ENCODE peak calls at places on chromosomes 2 and 18, in ten cellular contexts. One of them, this sample, is unnamed.

GRCh38 chr2:66494708-66495107 is 59.8 kb downstream of the MEIS1 start:
- DNase-seq in spleen: no peak
- DNase-seq in AG10803: peak
- DNase-seq in ovary: peak
- DNase-seq in AG04450: peak
- DNase-seq in lower lobe of right lung: no peak
- DNase-seq in astrocyte of the spinal cord: peak
- DNase-seq in HCT116: no peak
- DNase-seq in PC-3: peak
- DNase-seq in adrenal gland: peak
- DNase-seq in this sample: no peak

GRCh38 chr2:48126180-48126579 is 219.9 kb upstream of the FBXO11 start:
- DNase-seq in spleen: no peak
- DNase-seq in AG10803: peak
- DNase-seq in ovary: peak
- DNase-seq in AG04450: no peak
- DNase-seq in lower lobe of right lung: no peak
- DNase-seq in astrocyte of the spinal cord: no peak
- DNase-seq in HCT116: no peak
- DNase-seq in PC-3: no peak
- DNase-seq in adrenal gland: peak
- DNase-seq in this sample: no peak

GRCh38 chr18:33014060-33014796 is 241.4 kb upstream of the KLHL14 start:
- DNase-seq in spleen: no peak
- DNase-seq in AG10803: no peak
- DNase-seq in ovary: no peak
- DNase-seq in AG04450: no peak
- DNase-seq in lower lobe of right lung: no peak
- DNase-seq in astrocyte of the spinal cord: no peak
- DNase-seq in HCT116: no peak
- DNase-seq in PC-3: peak
- DNase-seq in adrenal gland: no peak
- DNase-seq in this sample: no peak

GRCh38 chr2:168354499-168354898 is 101.6 kb upstream of the CERS6 start:
- DNase-seq in spleen: no peak
- DNase-seq in AG10803: no peak
- DNase-seq in ovary: no peak
- DNase-seq in AG04450: no peak
- DNase-seq in lower lobe of right lung: no peak
- DNase-seq in astrocyte of the spinal cord: no peak
- DNase-seq in HCT116: no peak
- DNase-seq in PC-3: no peak
- DNase-seq in adrenal gland: no peak
- DNase-seq in this sample: no peak

GRCh38 chr2:134892282-134893054 is 26.2 kb upstream of the CCNT2 start:
- DNase-seq in spleen: no peak
- DNase-seq in AG10803: no peak
- DNase-seq in ovary: no peak
- DNase-seq in AG04450: no peak
- DNase-seq in lower lobe of right lung: no peak
- DNase-seq in astrocyte of the spinal cord: no peak
- DNase-seq in HCT116: no peak
- DNase-seq in PC-3: no peak
- DNase-seq in adrenal gland: no peak
- DNase-seq in this sample: no peak

GRCh38 chr2:71919701-71920100 is 228.0 kb downstream of the CYP26B1 start:
- DNase-seq in spleen: no peak
- DNase-seq in AG10803: no peak
- DNase-seq in ovary: no peak
- DNase-seq in AG04450: no peak
- DNase-seq in lower lobe of right lung: no peak
- DNase-seq in astrocyte of the spinal cord: no peak
- DNase-seq in HCT116: no peak
- DNase-seq in PC-3: no peak
- DNase-seq in adrenal gland: no peak
- DNase-seq in this sample: no peak

GRCh38 chr18:31206787-31207381 is 44.2 kb upstream of the DSC1 start:
- DNase-seq in spleen: no peak
- DNase-seq in AG10803: no peak
- DNase-seq in ovary: no peak
- DNase-seq in AG04450: no peak
- DNase-seq in lower lobe of right lung: peak
- DNase-seq in astrocyte of the spinal cord: peak
- DNase-seq in HCT116: peak
- DNase-seq in PC-3: peak
- DNase-seq in adrenal gland: peak
- DNase-seq in this sample: peak

GRCh38 chr18:23321996-23322395 is 131.1 kb upstream of the RIOK3 start:
- DNase-seq in spleen: no peak
- DNase-seq in AG10803: peak
- DNase-seq in ovary: no peak
- DNase-seq in AG04450: no peak
- DNase-seq in lower lobe of right lung: no peak
- DNase-seq in astrocyte of the spinal cord: no peak
- DNase-seq in HCT116: no peak
- DNase-seq in PC-3: no peak
- DNase-seq in adrenal gland: no peak
- DNase-seq in this sample: no peak

GRCh38 chr2:102253753-102254150 is 57.6 kb upstream of the IL1RL1 start:
- DNase-seq in spleen: no peak
- DNase-seq in AG10803: peak
- DNase-seq in ovary: no peak
- DNase-seq in AG04450: no peak
- DNase-seq in lower lobe of right lung: no peak
- DNase-seq in astrocyte of the spinal cord: peak
- DNase-seq in HCT116: no peak
- DNase-seq in PC-3: peak
- DNase-seq in adrenal gland: no peak
- DNase-seq in this sample: no peak

GRCh38 chr2:102258025-102258385 is 53.4 kb upstream of the IL1RL1 start:
- DNase-seq in spleen: no peak
- DNase-seq in AG10803: no peak
- DNase-seq in ovary: no peak
- DNase-seq in AG04450: no peak
- DNase-seq in lower lobe of right lung: no peak
- DNase-seq in astrocyte of the spinal cord: no peak
- DNase-seq in HCT116: no peak
- DNase-seq in PC-3: no peak
- DNase-seq in adrenal gland: no peak
- DNase-seq in this sample: no peak

GRCh38 chr2:102256874-102257462 is 54.4 kb upstream of the IL1RL1 start:
- DNase-seq in spleen: no peak
- DNase-seq in AG10803: no peak
- DNase-seq in ovary: no peak
- DNase-seq in AG04450: no peak
- DNase-seq in lower lobe of right lung: no peak
- DNase-seq in astrocyte of the spinal cord: no peak
- DNase-seq in HCT116: no peak
- DNase-seq in PC-3: no peak
- DNase-seq in adrenal gland: no peak
- DNase-seq in this sample: no peak

GRCh38 chr2:102258386-102259074 is 52.8 kb upstream of the IL1RL1 start:
- DNase-seq in spleen: no peak
- DNase-seq in AG10803: peak
- DNase-seq in ovary: no peak
- DNase-seq in AG04450: peak
- DNase-seq in lower lobe of right lung: no peak
- DNase-seq in astrocyte of the spinal cord: peak
- DNase-seq in HCT116: peak
- DNase-seq in PC-3: peak
- DNase-seq in adrenal gland: peak
- DNase-seq in this sample: no peak

GRCh38 chr2:102256281-102256680 is 55.1 kb upstream of the IL1RL1 start:
- DNase-seq in spleen: no peak
- DNase-seq in AG10803: no peak
- DNase-seq in ovary: no peak
- DNase-seq in AG04450: no peak
- DNase-seq in lower lobe of right lung: no peak
- DNase-seq in astrocyte of the spinal cord: peak
- DNase-seq in HCT116: no peak
- DNase-seq in PC-3: peak
- DNase-seq in adrenal gland: no peak
- DNase-seq in this sample: no peak
- H3K4me3 ChIP-seq in spleen: no peak
- H3K4me3 ChIP-seq in AG10803: no peak
- H3K4me3 ChIP-seq in ovary: no peak
- H3K4me3 ChIP-seq in AG04450: no peak
- H3K4me3 ChIP-seq in lower lobe of right lung: peak
- H3K4me3 ChIP-seq in astrocyte of the spinal cord: no peak
- H3K4me3 ChIP-seq in HCT116: no peak
- H3K4me3 ChIP-seq in PC-3: peak
- H3K4me3 ChIP-seq in adrenal gland: no peak
- H3K4me3 ChIP-seq in this sample: no peak

DNA sequence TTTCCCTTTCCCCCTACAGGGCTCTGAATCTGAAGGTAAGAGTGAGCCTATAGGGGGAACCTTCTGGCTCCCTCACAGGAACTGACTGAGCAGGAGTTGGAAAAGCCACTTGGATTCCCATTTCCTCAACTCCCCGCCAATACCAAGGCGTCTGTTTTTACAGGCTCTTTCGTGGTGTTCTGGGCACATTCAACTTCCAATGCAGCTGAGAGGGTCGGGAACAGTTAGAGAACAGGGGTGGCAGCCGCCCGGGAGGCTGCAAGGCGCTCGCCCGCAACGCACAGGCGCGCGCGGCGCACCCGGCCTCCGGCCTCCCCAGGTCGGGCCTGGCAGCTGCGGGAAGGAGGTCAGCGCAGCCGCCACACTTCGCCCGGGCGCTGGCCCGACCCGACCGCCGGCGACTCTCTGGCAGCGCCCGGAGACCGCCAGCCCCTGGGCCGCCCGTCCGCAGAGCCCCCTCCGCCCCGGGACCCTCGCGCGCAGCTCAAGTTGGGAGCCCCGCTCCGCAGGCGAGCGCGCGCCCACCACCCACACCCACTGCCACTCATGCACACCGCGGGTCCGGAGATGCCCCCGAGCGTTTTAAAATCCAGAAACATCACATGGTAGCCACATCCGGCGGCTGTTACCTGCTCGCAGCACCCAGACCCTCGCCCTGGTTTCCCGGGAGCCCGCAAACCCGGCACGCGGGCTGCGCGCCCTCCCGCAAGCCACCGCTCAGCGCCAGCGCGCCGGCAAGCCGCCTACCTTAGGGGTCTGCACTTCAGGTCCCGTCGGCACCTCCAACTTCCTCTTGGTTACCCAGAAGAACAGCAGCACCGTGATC is 816 bp downstream of the GALNT14 start:
- DNase-seq in spleen: peak
- DNase-seq in AG10803: no peak
- DNase-seq in ovary: no peak
- DNase-seq in AG04450: no peak
- DNase-seq in lower lobe of right lung: no peak
- DNase-seq in astrocyte of the spinal cord: peak
- DNase-seq in HCT116: no peak
- DNase-seq in PC-3: peak
- DNase-seq in adrenal gland: no peak
- DNase-seq in this sample: no peak
- TF ChIP-seq CTCF in spleen: no peak
- TF ChIP-seq CTCF in AG10803: no peak
- TF ChIP-seq CTCF in ovary: no peak
- TF ChIP-seq CTCF in AG04450: no peak
- TF ChIP-seq CTCF in lower lobe of right lung: no peak
- TF ChIP-seq CTCF in astrocyte of the spinal cord: no peak
- TF ChIP-seq CTCF in HCT116: no peak
- TF ChIP-seq CTCF in PC-3: no peak
- TF ChIP-seq CTCF in adrenal gland: no peak
- TF ChIP-seq CTCF in this sample: no peak

GRCh38 chr18:72869786-72870185 is 2.0 kb upstream of the NETO1 start:
- DNase-seq in spleen: peak
- DNase-seq in AG10803: no peak
- DNase-seq in ovary: no peak
- DNase-seq in AG04450: no peak
- DNase-seq in lower lobe of right lung: no peak
- DNase-seq in astrocyte of the spinal cord: peak
- DNase-seq in HCT116: no peak
- DNase-seq in PC-3: no peak
- DNase-seq in adrenal gland: no peak
- DNase-seq in this sample: no peak

GRCh38 chr18:72867721-72868665 is at the start of gene NETO1:
- DNase-seq in spleen: peak
- DNase-seq in AG10803: no peak
- DNase-seq in ovary: no peak
- DNase-seq in AG04450: no peak
- DNase-seq in lower lobe of right lung: no peak
- DNase-seq in astrocyte of the spinal cord: peak
- DNase-seq in HCT116: no peak
- DNase-seq in PC-3: peak
- DNase-seq in adrenal gland: no peak
- DNase-seq in this sample: no peak

GRCh38 chr18:72866572-72866900 is 1.3 kb downstream of the NETO1 start:
- DNase-seq in spleen: peak
- DNase-seq in AG10803: no peak
- DNase-seq in ovary: no peak
- DNase-seq in AG04450: no peak
- DNase-seq in lower lobe of right lung: no peak
- DNase-seq in astrocyte of the spinal cord: no peak
- DNase-seq in HCT116: no peak
- DNase-seq in PC-3: peak
- DNase-seq in adrenal gland: no peak
- DNase-seq in this sample: no peak

GRCh38 chr18:72868666-72869661 is 1.2 kb upstream of the NETO1 start:
- DNase-seq in spleen: peak
- DNase-seq in AG10803: no peak
- DNase-seq in ovary: no peak
- DNase-seq in AG04450: no peak
- DNase-seq in lower lobe of right lung: no peak
- DNase-seq in astrocyte of the spinal cord: peak
- DNase-seq in HCT116: no peak
- DNase-seq in PC-3: no peak
- DNase-seq in adrenal gland: no peak
- DNase-seq in this sample: no peak

DNA sequence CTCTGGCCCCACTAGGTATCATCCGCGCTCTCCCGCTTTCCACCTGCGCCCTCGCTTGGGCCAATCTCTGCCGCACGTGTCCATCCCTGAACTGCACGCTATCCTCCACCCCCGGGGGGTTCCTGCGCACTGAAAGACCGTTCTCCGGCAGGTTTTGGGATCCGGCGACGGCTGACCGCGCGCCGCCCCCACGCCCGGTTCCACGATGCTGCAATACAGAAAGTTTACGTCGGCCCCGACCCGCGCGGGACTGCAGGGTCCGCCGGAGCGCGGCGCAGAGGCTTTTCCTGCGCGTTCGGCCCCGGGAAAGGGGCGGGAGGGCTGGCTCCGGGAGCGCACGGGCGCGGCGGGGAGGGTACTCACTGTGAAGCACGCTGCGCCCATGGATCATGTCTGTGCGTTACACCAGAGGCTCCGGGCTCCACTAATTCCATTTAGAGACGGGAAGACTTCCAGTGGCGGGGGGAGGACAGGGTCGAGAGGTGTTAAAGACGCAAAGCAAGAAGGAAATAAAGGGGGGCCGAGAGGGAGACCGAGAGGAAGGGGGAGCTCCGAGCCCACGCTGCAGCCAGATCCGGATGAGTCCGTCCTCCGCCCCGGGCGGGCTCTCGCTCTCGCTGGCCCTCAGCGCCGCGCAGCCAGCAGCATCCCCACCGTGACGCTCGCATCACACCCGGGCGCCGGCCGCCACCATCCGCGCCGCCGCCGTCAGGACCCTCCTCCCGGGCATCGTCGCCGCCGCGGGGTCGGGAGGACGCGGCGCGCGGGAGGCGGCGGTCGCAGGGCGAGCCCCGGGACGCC is 686 bp downstream of the NETO1 start:
- DNase-seq in spleen: peak
- DNase-seq in AG10803: no peak
- DNase-seq in ovary: no peak
- DNase-seq in AG04450: no peak
- DNase-seq in lower lobe of right lung: no peak
- DNase-seq in astrocyte of the spinal cord: peak
- DNase-seq in HCT116: no peak
- DNase-seq in PC-3: no peak
- DNase-seq in adrenal gland: no peak
- DNase-seq in this sample: no peak
- H3K4me3 ChIP-seq in spleen: peak
- H3K4me3 ChIP-seq in AG10803: peak
- H3K4me3 ChIP-seq in ovary: no peak
- H3K4me3 ChIP-seq in AG04450: peak
- H3K4me3 ChIP-seq in lower lobe of right lung: no peak
- H3K4me3 ChIP-seq in astrocyte of the spinal cord: peak
- H3K4me3 ChIP-seq in HCT116: no peak
- H3K4me3 ChIP-seq in PC-3: peak
- H3K4me3 ChIP-seq in adrenal gland: no peak
- H3K4me3 ChIP-seq in this sample: no peak

DNA sequence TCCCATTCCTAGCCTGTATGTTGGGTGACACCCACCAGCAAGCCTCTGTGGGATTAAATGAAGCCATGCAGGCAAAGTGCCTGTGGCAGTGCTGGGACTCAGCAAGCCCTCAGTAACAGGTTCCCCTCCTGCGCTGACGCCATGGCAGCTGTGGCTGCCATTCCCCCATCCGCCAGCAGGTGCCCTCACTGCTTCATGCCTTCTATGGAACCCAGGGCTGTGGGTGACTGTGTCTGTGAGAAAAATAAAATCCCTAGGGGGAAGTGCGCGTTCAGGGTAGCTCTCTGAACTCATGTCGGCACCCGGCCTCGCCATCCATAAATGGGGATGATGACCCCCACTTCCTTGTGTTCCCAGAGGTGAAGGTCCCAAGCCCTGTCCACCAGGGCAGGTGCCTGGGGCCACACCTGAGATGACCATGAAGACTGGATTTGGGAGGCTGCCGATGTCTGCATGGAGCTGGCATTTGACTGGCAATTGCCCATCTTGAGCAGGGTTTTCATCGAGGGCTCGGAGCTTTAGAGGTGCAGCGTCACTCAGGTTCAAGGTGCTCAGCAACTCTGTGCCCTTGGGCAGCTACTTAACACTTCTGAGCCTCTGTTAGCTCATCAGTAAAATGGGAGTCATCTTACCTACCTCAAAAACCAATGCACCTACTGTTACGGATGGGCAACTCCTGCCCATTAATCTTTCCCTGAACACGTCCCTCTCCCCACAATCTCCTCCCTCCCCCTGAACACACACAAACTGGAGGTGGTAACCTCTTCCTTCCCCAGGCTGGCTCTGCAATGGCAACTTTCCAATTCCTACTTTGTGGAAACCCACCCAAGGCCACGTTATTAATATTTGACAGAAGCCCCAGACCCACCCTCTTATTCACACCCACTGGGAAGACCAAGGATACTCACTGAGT is 2.9 kb upstream of the MAL start:
- DNase-seq in spleen: peak
- DNase-seq in AG10803: peak
- DNase-seq in ovary: peak
- DNase-seq in AG04450: peak
- DNase-seq in lower lobe of right lung: peak
- DNase-seq in astrocyte of the spinal cord: peak
- DNase-seq in HCT116: peak
- DNase-seq in PC-3: peak
- DNase-seq in adrenal gland: peak
- DNase-seq in this sample: peak
- TF ChIP-seq CTCF in spleen: peak
- TF ChIP-seq CTCF in AG10803: peak
- TF ChIP-seq CTCF in ovary: no peak
- TF ChIP-seq CTCF in AG04450: peak
- TF ChIP-seq CTCF in lower lobe of right lung: peak
- TF ChIP-seq CTCF in astrocyte of the spinal cord: peak
- TF ChIP-seq CTCF in HCT116: peak
- TF ChIP-seq CTCF in PC-3: peak
- TF ChIP-seq CTCF in adrenal gland: peak
- TF ChIP-seq CTCF in this sample: peak